ENCODE peak calls at places on chromosomes 16 and 17, in seven cellular contexts. One of them, this sample, is unnamed.

GRCh38 chr17:2621241-2621640 is 27.8 kb downstream of the PAFAH1B1 start:
- DNase-seq in neural progenitor cell: no peak
- DNase-seq in Calu3: no peak
- DNase-seq in fibroblast of the aortic adventitia: peak
- DNase-seq in ovary: no peak
- DNase-seq in AG04450: no peak
- DNase-seq in omental fat pad: no peak
- DNase-seq in this sample: no peak

GRCh38 chr16:30185683-30186421 is 2.5 kb downstream of the CORO1A start:
- DNase-seq in neural progenitor cell: no peak
- DNase-seq in Calu3: no peak
- DNase-seq in fibroblast of the aortic adventitia: no peak
- DNase-seq in ovary: peak
- DNase-seq in AG04450: no peak
- DNase-seq in omental fat pad: no peak
- DNase-seq in this sample: peak

GRCh38 chr17:31724026-31724425 is 135.0 kb downstream of the COPRS start:
- DNase-seq in neural progenitor cell: no peak
- DNase-seq in Calu3: no peak
- DNase-seq in fibroblast of the aortic adventitia: no peak
- DNase-seq in ovary: no peak
- DNase-seq in AG04450: no peak
- DNase-seq in omental fat pad: no peak
- DNase-seq in this sample: no peak

GRCh38 chr17:45451131-45451530 is 18.5 kb upstream of the ARHGAP27 start:
- DNase-seq in neural progenitor cell: no peak
- DNase-seq in Calu3: no peak
- DNase-seq in fibroblast of the aortic adventitia: no peak
- DNase-seq in ovary: no peak
- DNase-seq in AG04450: no peak
- DNase-seq in omental fat pad: no peak
- DNase-seq in this sample: no peak

GRCh38 chr17:74196541-74197310 is 6.8 kb upstream of the RPL38 start:
- DNase-seq in neural progenitor cell: no peak
- DNase-seq in Calu3: no peak
- DNase-seq in fibroblast of the aortic adventitia: no peak
- DNase-seq in ovary: no peak
- DNase-seq in AG04450: no peak
- DNase-seq in omental fat pad: no peak
- DNase-seq in this sample: no peak

GRCh38 chr17:77887464-77888241 is 70.8 kb upstream of the TNRC6C start:
- DNase-seq in neural progenitor cell: peak
- DNase-seq in Calu3: peak
- DNase-seq in fibroblast of the aortic adventitia: peak
- DNase-seq in ovary: peak
- DNase-seq in AG04450: peak
- DNase-seq in omental fat pad: peak
- DNase-seq in this sample: peak

GRCh38 chr17:70208080-70208794 is 38.9 kb downstream of the KCNJ2 start:
- DNase-seq in neural progenitor cell: no peak
- DNase-seq in Calu3: no peak
- DNase-seq in fibroblast of the aortic adventitia: no peak
- DNase-seq in ovary: no peak
- DNase-seq in AG04450: no peak
- DNase-seq in omental fat pad: no peak
- DNase-seq in this sample: no peak

GRCh38 chr17:50149425-50150353 is 788 bp downstream of the PPP1R9B start:
- DNase-seq in neural progenitor cell: peak
- DNase-seq in Calu3: peak
- DNase-seq in fibroblast of the aortic adventitia: peak
- DNase-seq in ovary: no peak
- DNase-seq in AG04450: no peak
- DNase-seq in omental fat pad: no peak
- DNase-seq in this sample: no peak

GRCh38 chr17:41793749-41794602 is 7.5 kb upstream of the JUP start:
- DNase-seq in neural progenitor cell: peak
- DNase-seq in Calu3: no peak
- DNase-seq in fibroblast of the aortic adventitia: no peak
- DNase-seq in ovary: peak
- DNase-seq in AG04450: no peak
- DNase-seq in omental fat pad: no peak
- DNase-seq in this sample: no peak

GRCh38 chr16:50399411-50399810 is 30.6 kb upstream of the BRD7 start:
- DNase-seq in neural progenitor cell: no peak
- DNase-seq in Calu3: no peak
- DNase-seq in fibroblast of the aortic adventitia: no peak
- DNase-seq in ovary: no peak
- DNase-seq in AG04450: no peak
- DNase-seq in omental fat pad: no peak
- DNase-seq in this sample: peak

GRCh38 chr17:488993-489757 is 136.6 kb upstream of the RPH3AL start:
- DNase-seq in neural progenitor cell: peak
- DNase-seq in Calu3: no peak
- DNase-seq in fibroblast of the aortic adventitia: no peak
- DNase-seq in ovary: peak
- DNase-seq in AG04450: no peak
- DNase-seq in omental fat pad: no peak
- DNase-seq in this sample: no peak

GRCh38 chr16:12455287-12455798 is 348.3 kb downstream of the CPPED1 start:
- DNase-seq in neural progenitor cell: peak
- DNase-seq in Calu3: peak
- DNase-seq in fibroblast of the aortic adventitia: peak
- DNase-seq in ovary: peak
- DNase-seq in AG04450: no peak
- DNase-seq in omental fat pad: no peak
- DNase-seq in this sample: no peak

GRCh38 chr17:30519707-30520106 is 42.5 kb downstream of the GOSR1 start:
- DNase-seq in neural progenitor cell: no peak
- DNase-seq in Calu3: no peak
- DNase-seq in fibroblast of the aortic adventitia: peak
- DNase-seq in ovary: no peak
- DNase-seq in AG04450: peak
- DNase-seq in omental fat pad: no peak
- DNase-seq in this sample: no peak

GRCh38 chr17:56751145-56751743 is 82.5 kb downstream of the C17orf67 start:
- DNase-seq in neural progenitor cell: no peak
- DNase-seq in Calu3: no peak
- DNase-seq in fibroblast of the aortic adventitia: no peak
- DNase-seq in ovary: no peak
- DNase-seq in AG04450: no peak
- DNase-seq in omental fat pad: no peak
- DNase-seq in this sample: no peak

GRCh38 chr17:6365187-6365943 is 69.6 kb downstream of the AIPL1 start:
- DNase-seq in neural progenitor cell: no peak
- DNase-seq in Calu3: peak
- DNase-seq in fibroblast of the aortic adventitia: peak
- DNase-seq in ovary: no peak
- DNase-seq in AG04450: peak
- DNase-seq in omental fat pad: no peak
- DNase-seq in this sample: peak

GRCh38 chr17:69909389-69909788 is 165.6 kb upstream of the KCNJ16 start:
- DNase-seq in neural progenitor cell: no peak
- DNase-seq in Calu3: no peak
- DNase-seq in fibroblast of the aortic adventitia: no peak
- DNase-seq in ovary: no peak
- DNase-seq in AG04450: no peak
- DNase-seq in omental fat pad: no peak
- DNase-seq in this sample: no peak

GRCh38 chr16:84086357-84086756 is 30.4 kb downstream of the MBTPS1 start:
- DNase-seq in neural progenitor cell: no peak
- DNase-seq in Calu3: no peak
- DNase-seq in fibroblast of the aortic adventitia: no peak
- DNase-seq in ovary: no peak
- DNase-seq in AG04450: no peak
- DNase-seq in omental fat pad: no peak
- DNase-seq in this sample: no peak

GRCh38 chr16:24991349-24991748 is 23.8 kb downstream of the ARHGAP17 start:
- DNase-seq in neural progenitor cell: no peak
- DNase-seq in Calu3: no peak
- DNase-seq in fibroblast of the aortic adventitia: no peak
- DNase-seq in ovary: no peak
- DNase-seq in AG04450: no peak
- DNase-seq in omental fat pad: no peak
- DNase-seq in this sample: no peak

GRCh38 chr17:63929860-63930766 is 2.0 kb downstream of the CD79B start:
- DNase-seq in neural progenitor cell: no peak
- DNase-seq in Calu3: no peak
- DNase-seq in fibroblast of the aortic adventitia: peak
- DNase-seq in ovary: no peak
- DNase-seq in AG04450: no peak
- DNase-seq in omental fat pad: no peak
- DNase-seq in this sample: no peak

GRCh38 chr17:77644181-77644972 is 314.1 kb upstream of the TNRC6C start:
- DNase-seq in neural progenitor cell: no peak
- DNase-seq in Calu3: no peak
- DNase-seq in fibroblast of the aortic adventitia: no peak
- DNase-seq in ovary: no peak
- DNase-seq in AG04450: no peak
- DNase-seq in omental fat pad: no peak
- DNase-seq in this sample: no peak

GRCh38 chr17:38752930-38753506 is 477 bp downstream of the PSMB3 start:
- DNase-seq in neural progenitor cell: no peak
- DNase-seq in Calu3: no peak
- DNase-seq in fibroblast of the aortic adventitia: no peak
- DNase-seq in ovary: no peak
- DNase-seq in AG04450: no peak
- DNase-seq in omental fat pad: no peak
- DNase-seq in this sample: no peak

GRCh38 chr17:31550389-31551056 is 159.0 kb downstream of the RAB11FIP4 start:
- DNase-seq in neural progenitor cell: no peak
- DNase-seq in Calu3: no peak
- DNase-seq in fibroblast of the aortic adventitia: no peak
- DNase-seq in ovary: no peak
- DNase-seq in AG04450: no peak
- DNase-seq in omental fat pad: no peak
- DNase-seq in this sample: no peak

GRCh38 chr16:10923146-10923649 is 19.1 kb downstream of the DEXI start:
- DNase-seq in neural progenitor cell: no peak
- DNase-seq in Calu3: no peak
- DNase-seq in fibroblast of the aortic adventitia: no peak
- DNase-seq in ovary: no peak
- DNase-seq in AG04450: no peak
- DNase-seq in omental fat pad: no peak
- DNase-seq in this sample: no peak

GRCh38 chr16:57071840-57072541 is 20.4 kb upstream of the CPNE2 start:
- DNase-seq in neural progenitor cell: no peak
- DNase-seq in Calu3: peak
- DNase-seq in fibroblast of the aortic adventitia: peak
- DNase-seq in ovary: no peak
- DNase-seq in AG04450: no peak
- DNase-seq in omental fat pad: no peak
- DNase-seq in this sample: no peak

GRCh38 chr17:76000016-76000754 is 470 bp upstream of the CDK3 start:
- DNase-seq in neural progenitor cell: peak
- DNase-seq in Calu3: peak
- DNase-seq in fibroblast of the aortic adventitia: no peak
- DNase-seq in ovary: peak
- DNase-seq in AG04450: no peak
- DNase-seq in omental fat pad: peak
- DNase-seq in this sample: no peak

GRCh38 chr17:16477255-16477654 is 14.7 kb downstream of the LRRC75A start:
- DNase-seq in neural progenitor cell: no peak
- DNase-seq in Calu3: no peak
- DNase-seq in fibroblast of the aortic adventitia: peak
- DNase-seq in ovary: peak
- DNase-seq in AG04450: peak
- DNase-seq in omental fat pad: no peak
- DNase-seq in this sample: no peak

GRCh38 chr17:30954046-30954805 is 16.6 kb upstream of the RNF135 start:
- DNase-seq in neural progenitor cell: no peak
- DNase-seq in Calu3: no peak
- DNase-seq in fibroblast of the aortic adventitia: peak
- DNase-seq in ovary: no peak
- DNase-seq in AG04450: no peak
- DNase-seq in omental fat pad: no peak
- DNase-seq in this sample: no peak

GRCh38 chr16:66562409-66562808 is 3.8 kb upstream of the CMTM1 start:
- DNase-seq in neural progenitor cell: no peak
- DNase-seq in Calu3: no peak
- DNase-seq in fibroblast of the aortic adventitia: no peak
- DNase-seq in ovary: no peak
- DNase-seq in AG04450: no peak
- DNase-seq in omental fat pad: no peak
- DNase-seq in this sample: no peak
- TF ChIP-seq CTCF in neural progenitor cell: no peak
- TF ChIP-seq CTCF in Calu3: no peak
- TF ChIP-seq CTCF in fibroblast of the aortic adventitia: no peak
- TF ChIP-seq CTCF in ovary: no peak
- TF ChIP-seq CTCF in AG04450: no peak
- TF ChIP-seq CTCF in omental fat pad: no peak
- TF ChIP-seq CTCF in this sample: no peak

DNA sequence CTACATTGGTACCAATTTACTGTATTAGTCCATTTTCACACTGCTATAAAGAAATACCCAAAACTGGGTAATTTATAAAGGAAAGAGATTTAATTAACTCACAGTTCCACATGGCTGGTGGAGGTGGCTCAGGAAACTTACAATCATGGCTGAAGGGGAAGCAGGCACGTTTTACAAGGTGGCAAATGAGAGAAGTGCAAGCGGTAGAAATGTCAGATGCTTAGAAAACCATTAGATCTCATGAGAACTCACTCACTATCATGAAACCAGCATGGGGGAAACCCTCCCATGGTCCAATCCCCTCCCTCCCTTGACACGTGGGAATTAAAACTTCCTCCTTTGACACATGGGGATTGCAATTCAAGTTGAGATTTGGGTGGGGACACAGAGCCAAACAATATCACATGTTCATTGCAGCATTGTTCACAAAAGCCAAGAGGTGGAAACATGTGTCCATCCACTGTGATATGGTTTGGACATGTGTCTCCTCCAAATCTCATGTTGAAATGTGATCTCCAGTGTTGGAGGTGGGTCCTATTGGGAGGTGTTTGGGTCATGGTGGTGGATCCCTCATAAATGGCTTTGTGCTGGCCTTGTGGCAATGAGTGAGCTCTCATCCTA is 3.1 kb upstream of the SPACA3 start:
- DNase-seq in neural progenitor cell: no peak
- DNase-seq in Calu3: no peak
- DNase-seq in fibroblast of the aortic adventitia: no peak
- DNase-seq in ovary: no peak
- DNase-seq in AG04450: no peak
- DNase-seq in omental fat pad: no peak
- DNase-seq in this sample: no peak
- TF ChIP-seq CTCF in neural progenitor cell: no peak
- TF ChIP-seq CTCF in Calu3: no peak
- TF ChIP-seq CTCF in fibroblast of the aortic adventitia: no peak
- TF ChIP-seq CTCF in ovary: no peak
- TF ChIP-seq CTCF in AG04450: no peak
- TF ChIP-seq CTCF in omental fat pad: no peak
- TF ChIP-seq CTCF in this sample: no peak

GRCh38 chr17:28912281-28912937 is 9.5 kb upstream of the DHRS13 start:
- DNase-seq in neural progenitor cell: no peak
- DNase-seq in Calu3: no peak
- DNase-seq in fibroblast of the aortic adventitia: no peak
- DNase-seq in ovary: no peak
- DNase-seq in AG04450: no peak
- DNase-seq in omental fat pad: no peak
- DNase-seq in this sample: no peak
- TF ChIP-seq CTCF in neural progenitor cell: peak
- TF ChIP-seq CTCF in Calu3: peak
- TF ChIP-seq CTCF in fibroblast of the aortic adventitia: peak
- TF ChIP-seq CTCF in ovary: no peak
- TF ChIP-seq CTCF in AG04450: peak
- TF ChIP-seq CTCF in omental fat pad: no peak
- TF ChIP-seq CTCF in this sample: no peak

GRCh38 chr17:10196936-10197335 is 1.5 kb downstream of the GAS7 start:
- DNase-seq in neural progenitor cell: no peak
- DNase-seq in Calu3: no peak
- DNase-seq in fibroblast of the aortic adventitia: no peak
- DNase-seq in ovary: no peak
- DNase-seq in AG04450: no peak
- DNase-seq in omental fat pad: no peak
- DNase-seq in this sample: no peak
- TF ChIP-seq CTCF in neural progenitor cell: no peak
- TF ChIP-seq CTCF in Calu3: no peak
- TF ChIP-seq CTCF in fibroblast of the aortic adventitia: no peak
- TF ChIP-seq CTCF in ovary: no peak
- TF ChIP-seq CTCF in AG04450: no peak
- TF ChIP-seq CTCF in omental fat pad: no peak
- TF ChIP-seq CTCF in this sample: no peak

This sample was measured in esophagus muscularis mucosa.